ENCODE peak calls at places on chromosomes 4 and X, in seven cellular contexts. R, W, I, G, M, F and O are unnamed samples.
A peak's percentile ranks its signal among the peaks of the same experiment; 100 is the strongest.

GRCh38 chrX:16628954-16629595 is 20.9 kb upstream of the S100G start:
- DNase-seq in I (no peak), G (no peak), R (no peak), W (no peak), M (no peak), F (no peak), O (peak; percentile 22)

GRCh38 chrX:13733506-13733905 is 914 bp downstream of the TRAPPC2 start:
- DNase-seq in M (no peak), G (no peak), F (no peak), R (no peak), W (no peak), I (no peak), O (no peak)

GRCh38 chr4:1030559-1030958 is 19.1 kb downstream of the FGFRL1 start:
- DNase-seq in M (no peak), F (no peak), I (no peak), G (no peak), R (peak; percentile 67), W (no peak), O (no peak)

GRCh38 chrX:46635186-46635585 is 61.6 kb downstream of the CHST7 start:
- DNase-seq in M (no peak), F (no peak), G (no peak), I (no peak), R (no peak), W (no peak), O (no peak)

GRCh38 chr4:77818077-77818666 is 996 bp downstream of the CNOT6L start:
- DNase-seq in G (peak; percentile 81), F (peak; percentile 12), W (peak; percentile 61), I (peak; percentile 66), M (peak; percentile 86), R (peak; percentile 69), O (no peak)

GRCh38 chr4:116501954-116502353 is 583.4 kb downstream of the TRAM1L1 start:
- DNase-seq in R (no peak), G (no peak), F (no peak), M (no peak), I (no peak), W (peak; percentile 16), O (no peak)

GRCh38 chr4:31461425-31461824 is 741.3 kb downstream of the PCDH7 start:
- DNase-seq in I (no peak), G (no peak), R (no peak), W (no peak), F (no peak), M (no peak), O (no peak)

GRCh38 chr4:8185280-8185679 is 13.8 kb upstream of the SH3TC1 start:
- DNase-seq in I (no peak), R (no peak), M (no peak), F (no peak), W (no peak), G (no peak), O (no peak)

GRCh38 chr4:37780444-37781133 is 45.9 kb upstream of the PGM2 start:
- DNase-seq in I (no peak), R (no peak), F (peak; percentile 33), W (no peak), G (no peak), M (no peak), O (no peak)

GRCh38 chr4:74659576-74660411 is 134.5 kb downstream of the BTC start:
- DNase-seq in R (no peak), F (no peak), G (no peak), I (no peak), M (no peak), W (peak; percentile 78), O (no peak)

GRCh38 chrX:28697732-28698131 is 110.5 kb downstream of the IL1RAPL1 start:
- DNase-seq in G (no peak), W (no peak), R (no peak), F (no peak), M (no peak), I (no peak), O (no peak)

GRCh38 chrX:1368385-1368698 is 23.6 kb downstream of the SLC25A6 start:
- DNase-seq in M (no peak), W (no peak), G (no peak), F (no peak), R (no peak), I (no peak), O (no peak)

GRCh38 chr4:120443111-120443510 is 376.5 kb upstream of the MAD2L1 start:
- DNase-seq in F (no peak), W (no peak), M (no peak), R (no peak), I (no peak), G (no peak), O (no peak)

GRCh38 chrX:155881158-155881993 is at the start of gene VAMP7:
- DNase-seq in W (peak; percentile 94), G (peak; percentile 93), R (peak; percentile 77), I (peak; percentile 76), F (peak; percentile 59), M (peak; percentile 92), O (peak; percentile 37)

GRCh38 chr4:184453402-184454160 is 20.8 kb downstream of the IRF2 start:
- DNase-seq in W (peak; percentile 30), F (no peak), M (no peak), G (no peak), I (peak; percentile 28), R (no peak), O (no peak)

GRCh38 chr4:8597791-8598190 is 5.2 kb downstream of the CPZ start:
- DNase-seq in G (no peak), W (no peak), F (no peak), M (no peak), I (no peak), R (no peak), O (no peak)

GRCh38 chr4:54066718-54067129 is 2.3 kb upstream of the CHIC2 start:
- DNase-seq in I (peak; percentile 20), W (peak; percentile 42), M (no peak), G (no peak), R (no peak), F (no peak), O (no peak)

GRCh38 chr4:80841587-80842281 is 188.8 kb upstream of the BMP3 start:
- DNase-seq in W (no peak), M (no peak), R (no peak), I (no peak), F (no peak), G (no peak), O (no peak)

GRCh38 chrX:44675364-44676024 is 132.8 kb upstream of the FUNDC1 start:
- DNase-seq in F (no peak), M (no peak), W (no peak), R (peak; percentile 51), G (peak; percentile 75), I (no peak), O (no peak)

GRCh38 chr4:156137971-156138581 is 184.4 kb upstream of the CTSO start:
- DNase-seq in I (no peak), M (no peak), R (no peak), F (no peak), G (no peak), W (no peak), O (no peak)

GRCh38 chr4:163748474-163748873 is 254.0 kb downstream of the TMA16 start:
- DNase-seq in R (no peak), G (no peak), M (no peak), F (no peak), I (no peak), W (peak; percentile 16), O (no peak)